ENCODE peak calls at places on chromosomes 7 and 10, in eight cellular contexts. One of them, this sample, is unnamed.

GRCh38 chr7:128014864-128015263 is 16.4 kb downstream of the LRRC4 start:
- DNase-seq in central memory CD4-positive, alpha-beta T cell: no peak
- DNase-seq in stimulated activated CD8-positive, alpha-beta memory T cell treated with anti-CD3 and anti-CD28 coated beads, Interleukin-7, amount 100 ng/mL, for 1 hour: no peak
- DNase-seq in left ventricle myocardium superior: no peak
- DNase-seq in AG20443: no peak
- DNase-seq in left ventricle myocardium inferior: no peak
- DNase-seq in T-helper 17 cell: no peak
- DNase-seq in mucosa of descending colon: no peak
- DNase-seq in this sample: no peak

GRCh38 chr10:107517811-107518210 is 353.3 kb upstream of the SORCS1 start:
- DNase-seq in stimulated activated CD8-positive, alpha-beta memory T cell treated with anti-CD3 and anti-CD28 coated beads, Interleukin-7, amount 100 ng/mL, for 1 hour: no peak
- DNase-seq in mucosa of descending colon: no peak
- DNase-seq in left ventricle myocardium superior: no peak
- DNase-seq in central memory CD4-positive, alpha-beta T cell: no peak
- DNase-seq in left ventricle myocardium inferior: no peak
- DNase-seq in AG20443: no peak
- DNase-seq in T-helper 17 cell: no peak
- DNase-seq in this sample: no peak

GRCh38 chr10:68403701-68404100 is 3.4 kb downstream of the RUFY2 start:
- DNase-seq in AG20443: no peak
- DNase-seq in left ventricle myocardium inferior: no peak
- DNase-seq in T-helper 17 cell: no peak
- DNase-seq in left ventricle myocardium superior: no peak
- DNase-seq in stimulated activated CD8-positive, alpha-beta memory T cell treated with anti-CD3 and anti-CD28 coated beads, Interleukin-7, amount 100 ng/mL, for 1 hour: no peak
- DNase-seq in central memory CD4-positive, alpha-beta T cell: no peak
- DNase-seq in mucosa of descending colon: no peak
- DNase-seq in this sample: no peak

GRCh38 chr7:142438235-142438922 is 180.5 kb upstream of the PRSS58 start:
- DNase-seq in left ventricle myocardium inferior: no peak
- DNase-seq in left ventricle myocardium superior: no peak
- DNase-seq in stimulated activated CD8-positive, alpha-beta memory T cell treated with anti-CD3 and anti-CD28 coated beads, Interleukin-7, amount 100 ng/mL, for 1 hour: no peak
- DNase-seq in central memory CD4-positive, alpha-beta T cell: peak; percentile 20
- DNase-seq in AG20443: peak; percentile 46
- DNase-seq in T-helper 17 cell: no peak
- DNase-seq in mucosa of descending colon: no peak
- DNase-seq in this sample: peak; percentile 29

GRCh38 chr7:104196161-104196560 is 11.7 kb downstream of the ORC5 start:
- DNase-seq in AG20443: no peak
- DNase-seq in mucosa of descending colon: no peak
- DNase-seq in left ventricle myocardium inferior: no peak
- DNase-seq in stimulated activated CD8-positive, alpha-beta memory T cell treated with anti-CD3 and anti-CD28 coated beads, Interleukin-7, amount 100 ng/mL, for 1 hour: no peak
- DNase-seq in left ventricle myocardium superior: no peak
- DNase-seq in central memory CD4-positive, alpha-beta T cell: no peak
- DNase-seq in T-helper 17 cell: no peak
- DNase-seq in this sample: no peak

GRCh38 chr10:77482072-77482471 is 155.5 kb downstream of the KCNMA1 start:
- DNase-seq in stimulated activated CD8-positive, alpha-beta memory T cell treated with anti-CD3 and anti-CD28 coated beads, Interleukin-7, amount 100 ng/mL, for 1 hour: no peak
- DNase-seq in central memory CD4-positive, alpha-beta T cell: no peak
- DNase-seq in AG20443: no peak
- DNase-seq in left ventricle myocardium inferior: no peak
- DNase-seq in T-helper 17 cell: no peak
- DNase-seq in left ventricle myocardium superior: no peak
- DNase-seq in mucosa of descending colon: no peak
- DNase-seq in this sample: no peak

GRCh38 chr7:128323489-128324362 is 20.0 kb downstream of the RBM28 start:
- DNase-seq in mucosa of descending colon: no peak
- DNase-seq in AG20443: peak; percentile 51
- DNase-seq in central memory CD4-positive, alpha-beta T cell: no peak
- DNase-seq in stimulated activated CD8-positive, alpha-beta memory T cell treated with anti-CD3 and anti-CD28 coated beads, Interleukin-7, amount 100 ng/mL, for 1 hour: no peak
- DNase-seq in left ventricle myocardium superior: peak; percentile 31
- DNase-seq in left ventricle myocardium inferior: no peak
- DNase-seq in T-helper 17 cell: no peak
- DNase-seq in this sample: no peak

GRCh38 chr10:127349737-127350136 is 153.3 kb upstream of the INSYN2A start:
- DNase-seq in T-helper 17 cell: no peak
- DNase-seq in left ventricle myocardium inferior: no peak
- DNase-seq in stimulated activated CD8-positive, alpha-beta memory T cell treated with anti-CD3 and anti-CD28 coated beads, Interleukin-7, amount 100 ng/mL, for 1 hour: no peak
- DNase-seq in mucosa of descending colon: no peak
- DNase-seq in AG20443: no peak
- DNase-seq in central memory CD4-positive, alpha-beta T cell: no peak
- DNase-seq in left ventricle myocardium superior: no peak
- DNase-seq in this sample: no peak

GRCh38 chr7:28151965-28152364 is 28.6 kb downstream of the JAZF1 start:
- DNase-seq in left ventricle myocardium inferior: no peak
- DNase-seq in left ventricle myocardium superior: no peak
- DNase-seq in T-helper 17 cell: no peak
- DNase-seq in stimulated activated CD8-positive, alpha-beta memory T cell treated with anti-CD3 and anti-CD28 coated beads, Interleukin-7, amount 100 ng/mL, for 1 hour: no peak
- DNase-seq in mucosa of descending colon: no peak
- DNase-seq in central memory CD4-positive, alpha-beta T cell: peak; percentile 41
- DNase-seq in AG20443: no peak
- DNase-seq in this sample: peak; percentile 34

GRCh38 chr10:1199345-1199673 is 143.1 kb downstream of the WDR37 start:
- DNase-seq in T-helper 17 cell: no peak
- DNase-seq in stimulated activated CD8-positive, alpha-beta memory T cell treated with anti-CD3 and anti-CD28 coated beads, Interleukin-7, amount 100 ng/mL, for 1 hour: no peak
- DNase-seq in central memory CD4-positive, alpha-beta T cell: no peak
- DNase-seq in left ventricle myocardium superior: no peak
- DNase-seq in mucosa of descending colon: peak; percentile 38
- DNase-seq in left ventricle myocardium inferior: no peak
- DNase-seq in AG20443: no peak
- DNase-seq in this sample: no peak

GRCh38 chr7:42479452-42480303 is 242.7 kb upstream of the GLI3 start:
- DNase-seq in left ventricle myocardium inferior: no peak
- DNase-seq in T-helper 17 cell: no peak
- DNase-seq in stimulated activated CD8-positive, alpha-beta memory T cell treated with anti-CD3 and anti-CD28 coated beads, Interleukin-7, amount 100 ng/mL, for 1 hour: no peak
- DNase-seq in central memory CD4-positive, alpha-beta T cell: no peak
- DNase-seq in mucosa of descending colon: no peak
- DNase-seq in AG20443: peak; percentile 20
- DNase-seq in left ventricle myocardium superior: no peak
- DNase-seq in this sample: no peak

GRCh38 chr7:43242628-43243255 is 130.3 kb downstream of the HECW1 start:
- DNase-seq in mucosa of descending colon: no peak
- DNase-seq in central memory CD4-positive, alpha-beta T cell: no peak
- DNase-seq in stimulated activated CD8-positive, alpha-beta memory T cell treated with anti-CD3 and anti-CD28 coated beads, Interleukin-7, amount 100 ng/mL, for 1 hour: no peak
- DNase-seq in left ventricle myocardium inferior: no peak
- DNase-seq in left ventricle myocardium superior: no peak
- DNase-seq in AG20443: no peak
- DNase-seq in T-helper 17 cell: no peak
- DNase-seq in this sample: no peak

GRCh38 chr7:746074-747061 is 19.3 kb upstream of the PRKAR1B start:
- DNase-seq in left ventricle myocardium inferior: no peak
- DNase-seq in stimulated activated CD8-positive, alpha-beta memory T cell treated with anti-CD3 and anti-CD28 coated beads, Interleukin-7, amount 100 ng/mL, for 1 hour: no peak
- DNase-seq in T-helper 17 cell: no peak
- DNase-seq in mucosa of descending colon: peak; percentile 44
- DNase-seq in left ventricle myocardium superior: no peak
- DNase-seq in central memory CD4-positive, alpha-beta T cell: no peak
- DNase-seq in AG20443: no peak
- DNase-seq in this sample: no peak

GRCh38 chr10:73079779-73080178 is 16.9 kb downstream of the P4HA1 start:
- DNase-seq in left ventricle myocardium inferior: no peak
- DNase-seq in mucosa of descending colon: no peak
- DNase-seq in AG20443: no peak
- DNase-seq in central memory CD4-positive, alpha-beta T cell: no peak
- DNase-seq in left ventricle myocardium superior: no peak
- DNase-seq in stimulated activated CD8-positive, alpha-beta memory T cell treated with anti-CD3 and anti-CD28 coated beads, Interleukin-7, amount 100 ng/mL, for 1 hour: no peak
- DNase-seq in T-helper 17 cell: no peak
- DNase-seq in this sample: no peak

GRCh38 chr10:69179089-69179742 is 818 bp upstream of the SUPV3L1 start:
- DNase-seq in left ventricle myocardium superior: no peak
- DNase-seq in left ventricle myocardium inferior: no peak
- DNase-seq in stimulated activated CD8-positive, alpha-beta memory T cell treated with anti-CD3 and anti-CD28 coated beads, Interleukin-7, amount 100 ng/mL, for 1 hour: peak; percentile 13
- DNase-seq in AG20443: peak; percentile 31
- DNase-seq in central memory CD4-positive, alpha-beta T cell: no peak
- DNase-seq in T-helper 17 cell: peak; percentile 20
- DNase-seq in mucosa of descending colon: peak; percentile 51
- DNase-seq in this sample: no peak

GRCh38 chr10:86071145-86071544 is 295.4 kb downstream of the GRID1 start:
- DNase-seq in AG20443: no peak
- DNase-seq in central memory CD4-positive, alpha-beta T cell: no peak
- DNase-seq in stimulated activated CD8-positive, alpha-beta memory T cell treated with anti-CD3 and anti-CD28 coated beads, Interleukin-7, amount 100 ng/mL, for 1 hour: no peak
- DNase-seq in mucosa of descending colon: no peak
- DNase-seq in left ventricle myocardium superior: no peak
- DNase-seq in T-helper 17 cell: no peak
- DNase-seq in left ventricle myocardium inferior: no peak
- DNase-seq in this sample: no peak

GRCh38 chr10:103295391-103296044 is 18.6 kb downstream of the INA start:
- DNase-seq in left ventricle myocardium superior: no peak
- DNase-seq in left ventricle myocardium inferior: no peak
- DNase-seq in T-helper 17 cell: no peak
- DNase-seq in central memory CD4-positive, alpha-beta T cell: no peak
- DNase-seq in stimulated activated CD8-positive, alpha-beta memory T cell treated with anti-CD3 and anti-CD28 coated beads, Interleukin-7, amount 100 ng/mL, for 1 hour: no peak
- DNase-seq in AG20443: peak; percentile 63
- DNase-seq in mucosa of descending colon: no peak
- DNase-seq in this sample: no peak

This sample was measured in CD4-positive, alpha-beta memory T cell.